ENCODE peak calls at places on chromosomes 4 and X, in ten cellular contexts. S is adrenal gland; N is CD4-positive, alpha-beta T cell; K is tibial nerve; T is PC-9; A is MG63; C is PC-3; G is left lung; Z is kidney; M is MM.1S. O is an unnamed sample. For H3K9me3, the result is how much of the 10 kb centered on the place peaks cover.

GRCh38 chr4:110669663-110670062 is 46.8 kb upstream of the PITX2 start:
- DNase-seq in N (no peak), S (no peak), T (no peak), G (no peak), C (peak), K (no peak), A (peak), M (no peak), Z (no peak), O (no peak)

GRCh38 chrX:13007519-13008188 is 32.7 kb downstream of the TMSB4X start:
- DNase-seq in N (no peak), C (peak), T (peak), G (no peak), Z (no peak), S (no peak), M (no peak), A (peak), K (no peak), O (no peak)

GRCh38 chr4:6258741-6259140 is 10.9 kb upstream of the WFS1 start:
- DNase-seq in N (no peak), G (no peak), S (no peak), A (no peak), Z (no peak), T (no peak), C (no peak), K (no peak), M (no peak), O (no peak)

GRCh38 chr4:156888762-156889161 is 82.8 kb downstream of the PDGFC start:
- DNase-seq in M (no peak), A (no peak), K (no peak), G (no peak), T (no peak), N (no peak), Z (no peak), S (no peak), C (peak), O (no peak)

GRCh38 chr4:84691170-84691691 is 108.3 kb downstream of the CDS1 start:
- DNase-seq in Z (no peak), S (peak), A (peak), N (no peak), T (peak), C (peak), G (no peak), K (no peak), M (no peak), O (no peak)

GRCh38 chr4:138611721-138612120 is 369.6 kb upstream of the SLC7A11 start:
- DNase-seq in N (no peak), C (no peak), T (no peak), Z (no peak), S (no peak), A (no peak), M (no peak), G (no peak), K (no peak), O (no peak)

GRCh38 chr4:76943129-76943620 is 6.4 kb upstream of the SEPTIN11 start:
- DNase-seq in M (no peak), S (no peak), N (no peak), Z (no peak), A (no peak), G (no peak), C (no peak), T (no peak), K (no peak), O (no peak)

GRCh38 chr4:16827762-16828724 is 70.4 kb downstream of the LDB2 start:
- DNase-seq in T (no peak), Z (no peak), S (peak), K (no peak), C (no peak), M (no peak), N (no peak), A (no peak), G (no peak), O (no peak)

GRCh38 chrX:316351-317325 is 2.0 kb downstream of the GTPBP6 start:
- DNase-seq in A (no peak), Z (peak), K (no peak), S (no peak), C (no peak), M (no peak), G (peak), T (no peak), N (no peak), O (no peak)

GRCh38 chrX:145844886-145845285 is 27.3 kb downstream of the SLITRK2 start:
- DNase-seq in K (no peak), G (no peak), N (no peak), M (no peak), C (no peak), A (no peak), T (no peak), Z (no peak), S (no peak), O (no peak)

GRCh38 chrX:145848451-145848850 is 30.8 kb downstream of the SLITRK2 start:
- DNase-seq in C (no peak), T (no peak), M (no peak), G (no peak), S (no peak), A (no peak), K (no peak), N (no peak), Z (no peak), O (no peak)

GRCh38 chrX:145848857-145849256 is 31.2 kb downstream of the SLITRK2 start:
- DNase-seq in G (no peak), A (no peak), C (no peak), T (no peak), N (no peak), K (no peak), Z (no peak), M (no peak), S (no peak), O (no peak)

DNA sequence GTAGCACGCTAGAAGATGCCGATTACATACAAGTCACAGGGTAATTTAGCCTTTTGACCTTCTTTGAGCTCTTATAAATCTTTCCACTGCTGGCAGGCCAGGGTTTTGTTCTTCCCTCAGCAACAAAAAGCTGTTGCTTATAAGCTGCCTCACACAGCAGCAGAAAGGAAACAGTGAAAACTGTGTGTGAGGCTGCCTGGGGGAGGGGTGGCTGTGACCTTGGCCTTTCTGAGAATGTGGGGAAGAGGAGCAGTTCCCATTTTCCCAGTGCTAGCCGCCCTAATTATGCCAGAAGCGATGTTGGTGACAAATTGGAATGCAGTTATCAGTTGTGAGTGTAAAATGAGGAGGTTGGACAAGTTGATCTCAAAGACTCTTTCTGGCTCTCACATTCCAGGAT is 25.6 kb downstream of the SLITRK2 start:
- DNase-seq in C (no peak), M (no peak), Z (no peak), K (no peak), G (no peak), T (no peak), N (no peak), S (no peak), A (no peak), O (no peak)
- H3K9me3 ChIP-seq in C (under half), M (under half), Z (under half), K (under half), G (under half), T (under half), N (under half), S (under half), A (under half), O (under half)

GRCh38 chrX:81957318-81957717 is 755.4 kb downstream of the SH3BGRL start:
- DNase-seq in K (no peak), Z (no peak), A (no peak), T (no peak), N (no peak), G (no peak), S (no peak), C (no peak), M (no peak), O (no peak)
- H3K9me3 ChIP-seq in K (under half), Z (under half), A (under half), T (under half), N (under half), G (under half), S (under half), C (under half), M (under half), O (under half)

DNA sequence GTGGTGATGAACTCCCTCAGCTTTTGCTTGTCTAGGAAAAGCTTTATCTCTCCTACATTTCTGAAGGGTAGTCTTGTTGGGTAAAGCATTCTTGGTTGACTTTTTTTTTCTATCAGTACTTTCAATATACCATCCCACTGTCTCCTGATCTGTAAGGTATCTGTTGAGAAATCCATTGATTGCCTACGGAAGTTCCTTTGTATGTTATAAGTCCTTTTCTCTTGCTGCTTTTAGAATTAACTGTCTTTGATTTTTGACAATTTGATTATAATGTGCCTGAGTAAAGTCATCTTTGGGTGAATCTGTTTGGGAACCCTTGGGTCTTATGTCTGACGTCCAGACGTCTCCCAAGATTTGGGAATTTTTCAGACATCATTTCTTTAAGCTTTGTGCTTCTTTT is 30.8 kb downstream of the SCLT1 start:
- DNase-seq in C (no peak), G (no peak), A (no peak), M (no peak), Z (no peak), S (no peak), T (no peak), K (no peak), N (no peak), O (no peak)
- H3K9me3 ChIP-seq in C (under half), G (under half), A (under half), M (under half), Z (under half), S (under half), T (under half), K (under half), N (half or more), O (under half)

DNA sequence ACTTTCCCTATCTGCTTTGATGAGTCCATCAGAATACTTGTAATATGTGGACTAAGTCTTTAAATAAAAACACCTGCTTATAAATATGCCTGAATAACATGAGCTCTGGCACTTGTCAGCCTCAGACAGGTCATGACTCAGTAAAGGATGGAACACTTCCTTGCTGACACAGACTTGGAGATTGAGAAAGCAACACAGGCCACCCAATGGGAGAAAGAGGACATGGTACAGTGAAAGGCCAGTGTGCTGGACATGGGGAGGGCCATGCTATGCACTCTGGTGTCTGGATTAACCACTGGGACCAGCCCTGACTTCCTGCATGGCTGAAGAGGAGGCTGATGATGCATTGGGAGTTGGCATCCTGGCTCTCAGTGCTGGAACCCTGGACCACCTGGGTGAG is 149.5 kb downstream of the DHRSX start:
- DNase-seq in T (peak), A (peak), N (no peak), C (peak), Z (no peak), K (no peak), G (no peak), M (no peak), S (no peak), O (no peak)
- H3K9me3 ChIP-seq in T (under half), A (under half), N (under half), C (under half), Z (under half), K (under half), G (under half), M (under half), S (under half), O (under half)

GRCh38 chr4:113826431-113826830 is 64.9 kb upstream of the CAMK2D start:
- DNase-seq in T (no peak), Z (no peak), A (no peak), S (no peak), G (no peak), K (no peak), N (no peak), C (no peak), M (no peak), O (no peak)
- H3K9me3 ChIP-seq in T (under half), Z (under half), A (under half), S (under half), G (under half), K (under half), N (under half), C (under half), M (under half), O (under half)

GRCh38 chr4:7565483-7565882 is 130.8 kb upstream of the PSAPL1 start:
- DNase-seq in T (no peak), A (no peak), C (no peak), Z (no peak), G (no peak), N (no peak), K (no peak), M (no peak), S (no peak), O (no peak)
- H3K9me3 ChIP-seq in T (under half), A (under half), C (under half), Z (under half), G (under half), N (under half), K (under half), M (under half), S (under half), O (under half)

GRCh38 chr4:174946246-174946645 is 28.1 kb downstream of the ADAM29 start:
- DNase-seq in M (no peak), C (no peak), T (no peak), A (no peak), N (no peak), S (no peak), G (no peak), Z (no peak), K (no peak), O (no peak)
- H3K9me3 ChIP-seq in M (under half), C (under half), T (under half), A (under half), N (under half), S (under half), G (under half), Z (under half), K (under half), O (under half)

GRCh38 chr4:26075588-26075987 is 161.6 kb downstream of the SMIM20 start:
- DNase-seq in N (no peak), K (no peak), S (no peak), M (no peak), Z (no peak), C (peak), A (no peak), T (no peak), G (no peak), O (no peak)

GRCh38 chr4:26076000-26076587 is 162.1 kb downstream of the SMIM20 start:
- DNase-seq in T (no peak), C (peak), M (no peak), S (no peak), N (no peak), G (no peak), A (no peak), Z (no peak), K (no peak), O (no peak)

GRCh38 chr4:26076896-26077295 is 162.9 kb downstream of the SMIM20 start:
- DNase-seq in S (no peak), G (no peak), N (no peak), M (no peak), C (peak), T (no peak), A (no peak), K (no peak), Z (no peak), O (no peak)

GRCh38 chr4:26074672-26075071 is 160.7 kb downstream of the SMIM20 start:
- DNase-seq in N (no peak), G (no peak), C (no peak), S (peak), M (no peak), A (no peak), Z (no peak), K (no peak), T (no peak), O (peak)

GRCh38 chr4:26077840-26078239 is 163.8 kb downstream of the SMIM20 start:
- DNase-seq in A (no peak), M (no peak), T (no peak), N (no peak), Z (no peak), G (no peak), K (no peak), C (no peak), S (no peak), O (no peak)
- H3K9me3 ChIP-seq in A (under half), M (under half), T (under half), N (under half), Z (under half), G (under half), K (under half), C (under half), S (under half), O (under half)

GRCh38 chrX:40320819-40321218 is 223.1 kb upstream of the BCOR start:
- DNase-seq in S (no peak), Z (no peak), N (no peak), G (no peak), M (no peak), C (no peak), T (no peak), K (no peak), A (no peak), O (no peak)
- H3K9me3 ChIP-seq in S (under half), Z (under half), N (under half), G (under half), M (under half), C (under half), T (under half), K (under half), A (under half), O (under half)